ENCODE peak calls at places on chromosomes 13 and 19, in four cellular contexts. N is mammary epithelial cell, B is epithelial cell of esophagus, P is COR-L47. G is an unnamed sample.

GRCh38 chr13:46964789-46965527 is 68.1 kb upstream of the HTR2A start:
- DNase-seq in N (peak; percentile 65), B (peak; percentile 56), P (no peak), G (peak; percentile 65)

GRCh38 chr13:24982333-24982999 is 113.5 kb upstream of the PABPC3 start:
- DNase-seq in N (no peak), B (no peak), P (peak; percentile 45), G (no peak)

GRCh38 chr19:32256341-32256975 is 89.0 kb upstream of the ZNF507 start:
- DNase-seq in N (no peak), B (no peak), P (no peak), G (no peak)

GRCh38 chr19:3880471-3881271 is at the start of gene ATCAY:
- DNase-seq in N (no peak), B (no peak), P (peak; percentile 84), G (no peak)

GRCh38 chr19:46945668-46946067 is 74.0 kb upstream of the NPAS1 start:
- DNase-seq in N (no peak), B (no peak), P (no peak), G (no peak)

GRCh38 chr13:27375686-27376326 is 48.6 kb upstream of the GTF3A start:
- DNase-seq in N (peak; percentile 19), B (peak; percentile 52), P (peak; percentile 22), G (no peak)

GRCh38 chr19:54002495-54003315 is 11.3 kb downstream of the CACNG6 start:
- DNase-seq in N (peak; percentile 42), B (no peak), P (no peak), G (no peak)

GRCh38 chr13:96200810-96201209 is 110.9 kb downstream of the HS6ST3 start:
- DNase-seq in N (no peak), B (no peak), P (no peak), G (no peak)

GRCh38 chr13:32745509-32745908 is 159.3 kb downstream of the PDS5B start:
- DNase-seq in N (no peak), B (no peak), P (no peak), G (no peak)

GRCh38 chr13:31755211-31755610 is 15.9 kb downstream of the RXFP2 start:
- DNase-seq in N (no peak), B (no peak), P (no peak), G (no peak)

GRCh38 chr13:99967884-99968520 is 3.6 kb downstream of the ZIC5 start:
- DNase-seq in N (no peak), B (no peak), P (no peak), G (no peak)

GRCh38 chr13:90402613-90403012 is 944.9 kb upstream of the MIR17HG start:
- DNase-seq in N (no peak), B (no peak), P (no peak), G (no peak)

GRCh38 chr19:3335431-3336350 is 30.7 kb upstream of the NFIC start:
- DNase-seq in N (no peak), B (no peak), P (no peak), G (no peak)

GRCh38 chr19:47176071-47176626 is 45.5 kb downstream of the SAE1 start:
- DNase-seq in N (no peak), B (peak; percentile 61), P (no peak), G (peak; percentile 53)

GRCh38 chr19:18651738-18652137 is 14.9 kb downstream of the KLHL26 start:
- DNase-seq in N (no peak), B (peak; percentile 28), P (no peak), G (no peak)

GRCh38 chr19:19691683-19692082 is 23.0 kb downstream of the ZNF101 start:
- DNase-seq in N (no peak), B (no peak), P (no peak), G (no peak)